ENCODE peak calls at places on chromosomes 12 and 14, in ten cellular contexts. B is cerebellum, F is NCI-H1105, C is NCI-H345, M is GM03348, Z is amniotic stem cell, O is GM12878, U is RWPE1, T is A172, P is A549. G is an unnamed sample.

GRCh38 chr14:102910442-102910841 is 12.0 kb upstream of the AMN start:
- DNase-seq in B (no peak), F (no peak), C (no peak), M (no peak), Z (no peak), O (no peak), U (no peak), T (no peak), P (no peak), G (no peak)

GRCh38 chr12:98317939-98318899 is 197.2 kb upstream of the TMPO start:
- DNase-seq in B (no peak), F (no peak), C (no peak), M (no peak), Z (no peak), O (no peak), U (no peak), T (no peak), P (no peak), G (no peak)

GRCh38 chr14:47675489-47676300 is at the start of gene MDGA2:
- DNase-seq in B (peak; percentile 15), F (peak; percentile 71), C (peak; percentile 45), M (peak; percentile 26), Z (no peak), O (no peak), U (peak; percentile 3), T (no peak), P (peak; percentile 27), G (no peak)

GRCh38 chr12:94172031-94172430 is 23.7 kb downstream of the PLXNC1 start:
- DNase-seq in B (no peak), F (no peak), C (no peak), M (no peak), Z (no peak), O (no peak), U (no peak), T (no peak), P (no peak), G (no peak)

GRCh38 chr12:117857632-117858274 is 111.0 kb downstream of the KSR2 start:
- DNase-seq in B (no peak), F (no peak), C (peak; percentile 46), M (peak; percentile 73), Z (no peak), O (peak; percentile 25), U (peak; percentile 41), T (peak; percentile 40), P (peak; percentile 79), G (peak; percentile 69)

GRCh38 chr12:92294676-92295440 is 149.2 kb upstream of the BTG1 start:
- DNase-seq in B (no peak), F (no peak), C (no peak), M (peak; percentile 50), Z (no peak), O (no peak), U (no peak), T (no peak), P (no peak), G (no peak)

GRCh38 chr12:132561784-132562156 is 48.6 kb downstream of the LRCOL1 start:
- DNase-seq in B (no peak), F (peak; percentile 18), C (no peak), M (peak; percentile 52), Z (no peak), O (no peak), U (peak; percentile 39), T (peak; percentile 27), P (peak; percentile 54), G (no peak)

GRCh38 chr14:104142136-104143041 is 4.0 kb downstream of the KIF26A start:
- DNase-seq in B (no peak), F (no peak), C (no peak), M (no peak), Z (no peak), O (no peak), U (no peak), T (no peak), P (no peak), G (no peak)

GRCh38 chr12:85923767-85924331 is 49.8 kb downstream of the NTS start:
- DNase-seq in B (no peak), F (peak; percentile 20), C (peak; percentile 1), M (peak; percentile 33), Z (no peak), O (no peak), U (peak; percentile 5), T (peak; percentile 2), P (peak; percentile 36), G (peak; percentile 20)

GRCh38 chr14:52112336-52113018 is 43.6 kb upstream of the NID2 start:
- DNase-seq in B (no peak), F (no peak), C (no peak), M (no peak), Z (no peak), O (no peak), U (no peak), T (peak; percentile 13), P (peak; percentile 11), G (no peak)

G was measured in LoVo.